ENCODE peak calls at places on chromosomes 16 and 17, in five cellular contexts. H, K, W, C and F are unnamed samples.

GRCh38 chr16:88941051-88941932 is 35.7 kb downstream of the CBFA2T3 start:
- DNase-seq in W (no peak), C (no peak), K (no peak), H (no peak), F (no peak)

GRCh38 chr17:76027159-76027839 is at the start of gene EVPL:
- DNase-seq in C (no peak), H (no peak), K (no peak), W (no peak), F (no peak)

GRCh38 chr16:27515874-27516353 is 33.8 kb downstream of the GTF3C1 start:
- DNase-seq in H (no peak), K (peak; percentile 6), W (no peak), C (no peak), F (no peak)

GRCh38 chr16:66030036-66030435 is 336.5 kb upstream of the CDH5 start:
- DNase-seq in C (no peak), K (no peak), W (no peak), H (no peak), F (no peak)

GRCh38 chr17:27306276-27306820 is 12.4 kb downstream of the WSB1 start:
- DNase-seq in H (no peak), K (no peak), W (no peak), C (no peak), F (no peak)

GRCh38 chr16:52090080-52090479 is 456.9 kb downstream of the TOX3 start:
- DNase-seq in K (no peak), W (no peak), H (no peak), C (no peak), F (no peak)

GRCh38 chr17:75844530-75845057 is 390 bp upstream of the UNC13D start:
- DNase-seq in W (peak; percentile 92), K (no peak), H (no peak), C (no peak), F (no peak)

GRCh38 chr17:61294777-61295176 is 104.9 kb upstream of the TBX2 start:
- DNase-seq in H (no peak), K (no peak), C (no peak), W (peak; percentile 93), F (no peak)

GRCh38 chr17:75632863-75633483 is at the start of gene SMIM5:
- DNase-seq in C (peak; percentile 78), W (peak; percentile 96), H (peak; percentile 77), K (peak; percentile 80), F (peak; percentile 1)

GRCh38 chr17:74712756-74713155 is at the start of gene CD300LF:
- DNase-seq in H (no peak), W (peak; percentile 15), C (no peak), K (no peak), F (no peak)

GRCh38 chr17:77349976-77350830 is 209.4 kb downstream of the SEC14L1 start:
- DNase-seq in C (no peak), H (no peak), K (no peak), W (no peak), F (no peak)

GRCh38 chr17:77863814-77864161 is 94.7 kb upstream of the TNRC6C start:
- DNase-seq in K (no peak), W (no peak), C (no peak), H (no peak), F (peak; percentile 6)

GRCh38 chr17:39229274-39229913 is 3.6 kb upstream of the STAC2 start:
- DNase-seq in C (no peak), H (no peak), W (no peak), K (no peak), F (no peak)

GRCh38 chr17:50798424-50799344 is 31.4 kb upstream of the ANKRD40CL start:
- DNase-seq in H (no peak), K (no peak), C (no peak), W (peak; percentile 10), F (no peak)

GRCh38 chr17:68820476-68820824 is 134.7 kb downstream of the ABCA8 start:
- DNase-seq in C (no peak), W (no peak), K (no peak), H (no peak), F (no peak)

GRCh38 chr16:69767459-69768229 is 5.5 kb downstream of the WWP2 start:
- DNase-seq in H (no peak), W (no peak), K (no peak), C (no peak), F (no peak)

GRCh38 chr17:55398689-55399088 is 22.9 kb downstream of the MMD start:
- DNase-seq in C (no peak), K (no peak), W (no peak), H (no peak), F (no peak)